ENCODE peak calls at places on chromosomes 1 and 21, in five cellular contexts. J is SJSA1; D is ascending aorta; X is effector memory CD4-positive, alpha-beta T cell; A is tibial artery. W is an unnamed sample. For H3K27me3, the result is how much of the 10 kb centered on the place peaks cover.

GRCh38 chr1:101039245-101039644 is 13.7 kb upstream of the DPH5 start:
- DNase-seq in J (no peak), D (no peak), X (no peak), A (no peak), W (no peak)

GRCh38 chr1:167562697-167563096 is 9.1 kb upstream of the CREG1 start:
- DNase-seq in X (no peak), J (no peak), D (no peak), A (no peak), W (no peak)

GRCh38 chr21:41730399-41730798 is 36.5 kb downstream of the RIPK4 start:
- DNase-seq in D (no peak), J (no peak), A (no peak), X (no peak), W (no peak)

GRCh38 chr1:54290443-54291184 is 90.6 kb downstream of the MRPL37 start:
- DNase-seq in X (no peak), A (peak), D (no peak), J (no peak), W (no peak)

GRCh38 chr21:46142581-46143473 is 12.6 kb downstream of the FTCD start:
- DNase-seq in X (no peak), D (no peak), J (no peak), A (peak), W (peak)

GRCh38 chr1:181178241-181178640 is 89.7 kb downstream of the IER5 start:
- DNase-seq in J (no peak), D (no peak), X (no peak), A (no peak), W (no peak)

GRCh38 chr1:207925210-207925609 is 14.3 kb upstream of the CD34 start:
- DNase-seq in D (no peak), J (no peak), A (peak), X (no peak), W (peak)

GRCh38 chr1:246537441-246537840 is 28.6 kb downstream of the TFB2M start:
- DNase-seq in A (no peak), J (no peak), D (no peak), X (no peak), W (no peak)

GRCh38 chr21:35394634-35395369 is 345.7 kb upstream of the RUNX1 start:
- DNase-seq in J (no peak), X (no peak), D (no peak), A (no peak), W (no peak)

GRCh38 chr1:60564856-60565445 is 491.4 kb upstream of the C1orf87 start:
- DNase-seq in X (no peak), J (no peak), D (no peak), A (no peak), W (no peak)

GRCh38 chr1:229024528-229025119 is 246.3 kb upstream of the RAB4A start:
- DNase-seq in X (no peak), J (peak), D (peak), A (no peak), W (peak)

GRCh38 chr1:235221653-235222052 is 60.6 kb upstream of the RBM34 start:
- DNase-seq in J (no peak), A (no peak), X (no peak), D (no peak), W (no peak)

GRCh38 chr21:30268608-30269197 is 14.0 kb downstream of the KRTAP24-1 start:
- DNase-seq in D (no peak), A (no peak), X (no peak), J (no peak), W (no peak)

GRCh38 chr1:165143437-165144065 is 213.0 kb downstream of the LMX1A start:
- DNase-seq in X (no peak), A (no peak), D (no peak), J (no peak), W (no peak)

GRCh38 chr1:165138960-165139359 is 217.6 kb downstream of the LMX1A start:
- DNase-seq in D (no peak), A (no peak), J (no peak), X (no peak), W (no peak)

GRCh38 chr1:165147799-165148198 is 208.7 kb downstream of the LMX1A start:
- DNase-seq in A (no peak), D (no peak), X (no peak), J (no peak), W (no peak)

DNA sequence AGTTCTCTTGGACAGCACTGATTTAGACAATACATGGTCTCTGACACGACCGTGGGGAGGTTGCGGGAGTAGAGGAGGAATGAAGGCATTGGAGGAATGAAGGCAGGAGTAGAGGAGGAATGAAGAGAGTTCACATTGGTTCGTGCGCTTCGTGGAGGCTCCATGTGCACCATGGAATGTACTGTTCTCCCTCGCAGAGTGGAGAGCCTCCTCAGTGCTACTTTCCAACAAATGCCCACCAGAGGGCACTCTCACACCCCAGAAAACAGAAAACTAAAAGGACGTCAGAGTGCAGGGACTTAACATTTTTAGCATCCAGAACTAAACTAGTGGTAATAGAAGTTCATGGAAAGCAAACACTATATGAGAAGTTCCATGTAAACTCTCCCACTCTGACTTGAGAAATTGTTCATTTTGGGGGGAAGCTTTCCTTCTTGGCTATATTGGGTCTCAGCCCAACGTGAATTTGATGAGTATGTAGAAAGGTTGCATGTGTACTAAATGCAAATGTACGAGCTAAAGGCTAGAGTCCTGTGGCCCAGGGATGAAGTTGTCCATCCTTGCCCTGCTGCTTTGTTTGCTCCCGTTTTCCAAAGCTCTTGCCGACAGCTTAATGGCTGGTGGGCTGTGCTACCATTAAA is 211.6 kb downstream of the LMX1A start:
- DNase-seq in D (no peak), X (no peak), J (peak), A (no peak), W (peak)
- H3K27me3 ChIP-seq in D (under half), X (under half), J (under half), A (under half), W (under half)

GRCh38 chr1:231418101-231418740 is 3.9 kb downstream of the EGLN1 start:
- DNase-seq in A (no peak), J (no peak), D (no peak), X (no peak), W (no peak)
- H3K27me3 ChIP-seq in A (under half), J (under half), D (under half), X (under half), W (under half)

GRCh38 chr1:202194328-202194648 is 689 bp downstream of the LGR6 start:
- DNase-seq in X (no peak), J (no peak), A (no peak), D (no peak), W (no peak)
- H3K27me3 ChIP-seq in X (under half), J (under half), A (under half), D (under half), W (under half)

GRCh38 chr1:201317551-201317950 is 34.2 kb downstream of the PKP1 start:
- DNase-seq in D (no peak), J (no peak), X (no peak), A (no peak), W (no peak)
- H3K27me3 ChIP-seq in D (under half), J (under half), X (under half), A (under half), W (under half)

GRCh38 chr1:220900842-220901241 is 21.6 kb downstream of the HLX start:
- DNase-seq in X (no peak), D (no peak), J (no peak), A (no peak), W (no peak)

GRCh38 chr1:220901906-220902305 is 22.7 kb downstream of the HLX start:
- DNase-seq in J (no peak), X (no peak), A (no peak), D (no peak), W (no peak)

GRCh38 chr1:220905650-220906560 is 26.7 kb downstream of the HLX start:
- DNase-seq in J (no peak), X (no peak), D (no peak), A (no peak), W (peak)

GRCh38 chr1:220904861-220905260 is 25.6 kb downstream of the HLX start:
- DNase-seq in D (no peak), X (no peak), J (no peak), A (no peak), W (no peak)

DNA sequence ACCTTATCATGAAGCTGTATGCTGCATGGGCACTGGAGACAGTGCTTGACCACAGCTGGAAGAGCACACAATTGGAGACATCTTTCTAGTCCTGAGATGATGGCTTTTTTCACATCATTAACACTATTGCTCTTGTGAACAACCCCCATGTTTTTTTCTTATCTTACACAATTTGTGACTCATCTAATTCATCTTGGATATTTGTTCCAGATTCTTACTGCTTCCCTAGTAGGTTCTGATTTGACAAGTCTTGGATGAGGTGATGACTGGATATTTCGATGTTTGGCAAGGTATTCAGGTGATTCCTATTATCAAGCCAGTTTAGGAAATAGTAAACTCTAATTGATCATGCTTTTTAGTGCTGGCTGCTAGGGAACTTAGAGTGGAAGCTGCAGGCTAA is 23.7 kb downstream of the HLX start:
- DNase-seq in D (no peak), X (no peak), A (no peak), J (no peak), W (no peak)
- H3K27me3 ChIP-seq in D (under half), X (under half), A (under half), J (under half), W (under half)

GRCh38 chr1:46224966-46225365 is 21.8 kb downstream of the LURAP1 start:
- DNase-seq in J (no peak), X (no peak), D (no peak), A (no peak), W (no peak)
- H3K27me3 ChIP-seq in J (under half), X (under half), D (under half), A (under half), W (under half)